ENCODE peak calls at places on chromosomes 6 and 20, in nine cellular contexts. R is transverse colon, W is ovary, J is lower leg skin, K is breast epithelium, L is A549, I is spleen, F is GM12892, E is H54. M is an unnamed sample.

GRCh38 chr6:26743157-26743821 is 83.7 kb upstream of the ZNF322 start:
- DNase-seq in R (no peak), W (no peak), J (no peak), K (no peak), L (peak), I (no peak), F (no peak), E (peak), M (no peak)

GRCh38 chr6:9502991-9503761 is 911.7 kb downstream of the TFAP2A start:
- DNase-seq in R (no peak), W (no peak), J (no peak), K (no peak), L (no peak), I (no peak), F (no peak), E (peak), M (no peak)

GRCh38 chr6:140931581-140931980 is 1201.1 kb upstream of the GJE1 start:
- DNase-seq in R (no peak), W (no peak), J (no peak), K (no peak), L (no peak), I (no peak), F (no peak), E (no peak), M (no peak)

GRCh38 chr20:62495798-62496325 is 20.1 kb upstream of the GATA5 start:
- DNase-seq in R (no peak), W (no peak), J (no peak), K (no peak), L (no peak), I (no peak), F (no peak), E (no peak), M (no peak)

GRCh38 chr20:8800089-8800488 is 268.8 kb upstream of the PLCB4 start:
- DNase-seq in R (no peak), W (no peak), J (no peak), K (no peak), L (no peak), I (no peak), F (no peak), E (no peak), M (no peak)

GRCh38 chr6:89508755-89509563 is 76.0 kb downstream of the ANKRD6 start:
- DNase-seq in R (no peak), W (no peak), J (no peak), K (no peak), L (no peak), I (no peak), F (no peak), E (peak), M (no peak)

GRCh38 chr6:38636027-38636426 is 3.7 kb downstream of the BTBD9 start:
- DNase-seq in R (no peak), W (no peak), J (no peak), K (no peak), L (no peak), I (no peak), F (no peak), E (no peak), M (no peak)

GRCh38 chr6:100103936-100104335 is 109.9 kb upstream of the MCHR2 start:
- DNase-seq in R (no peak), W (no peak), J (no peak), K (no peak), L (no peak), I (no peak), F (no peak), E (no peak), M (no peak)

GRCh38 chr20:24838551-24839530 is 110.2 kb upstream of the CST7 start:
- DNase-seq in R (no peak), W (no peak), J (no peak), K (no peak), L (no peak), I (no peak), F (no peak), E (no peak), M (no peak)

GRCh38 chr20:10609276-10609675 is 64.5 kb downstream of the JAG1 start:
- DNase-seq in R (no peak), W (peak), J (peak), K (no peak), L (no peak), I (no peak), F (no peak), E (no peak), M (peak)

GRCh38 chr20:40497781-40498691 is 191.0 kb downstream of the MAFB start:
- DNase-seq in R (peak), W (no peak), J (peak), K (no peak), L (no peak), I (peak), F (no peak), E (no peak), M (peak)

GRCh38 chr20:62344782-62345181 is 22.3 kb downstream of the LAMA5 start:
- DNase-seq in R (no peak), W (no peak), J (no peak), K (no peak), L (no peak), I (no peak), F (no peak), E (no peak), M (no peak)

GRCh38 chr20:36528875-36529425 is 12.4 kb upstream of the MYL9 start:
- DNase-seq in R (no peak), W (no peak), J (no peak), K (no peak), L (no peak), I (no peak), F (no peak), E (no peak), M (no peak)

GRCh38 chr6:7805088-7805756 is 79.3 kb downstream of the BMP6 start:
- DNase-seq in R (no peak), W (no peak), J (no peak), K (no peak), L (no peak), I (no peak), F (no peak), E (no peak), M (no peak)

GRCh38 chr20:56440346-56441007 is 27.9 kb upstream of the RTF2 start:
- DNase-seq in R (peak), W (no peak), J (no peak), K (no peak), L (no peak), I (no peak), F (no peak), E (no peak), M (no peak)

GRCh38 chr6:166275714-166276166 is 32.5 kb downstream of the PRR18 start:
- DNase-seq in R (peak), W (peak), J (peak), K (peak), L (peak), I (peak), F (peak), E (peak), M (peak)

GRCh38 chr6:90284236-90284744 is 12.4 kb downstream of the BACH2 start:
- DNase-seq in R (no peak), W (peak), J (no peak), K (no peak), L (peak), I (no peak), F (no peak), E (no peak), M (peak)

GRCh38 chr6:48027704-48028435 is 83.1 kb downstream of the PTCHD4 start:
- DNase-seq in R (no peak), W (no peak), J (no peak), K (no peak), L (no peak), I (no peak), F (no peak), E (no peak), M (no peak)

GRCh38 chr6:96014846-96015245 is 928 bp upstream of the FUT9 start:
- DNase-seq in R (no peak), W (no peak), J (no peak), K (no peak), L (no peak), I (no peak), F (no peak), E (no peak), M (no peak)

GRCh38 chr6:33207569-33208088 is 671 bp upstream of the RING1 start:
- DNase-seq in R (peak), W (peak), J (no peak), K (peak), L (no peak), I (peak), F (no peak), E (no peak), M (peak)

GRCh38 chr6:137271245-137272183 is 52.3 kb upstream of the IFNGR1 start:
- DNase-seq in R (no peak), W (no peak), J (no peak), K (no peak), L (peak), I (no peak), F (no peak), E (no peak), M (no peak)

GRCh38 chr20:44516491-44516890 is 5.4 kb downstream of the SERINC3 start:
- DNase-seq in R (no peak), W (no peak), J (peak), K (no peak), L (no peak), I (no peak), F (no peak), E (no peak), M (no peak)

GRCh38 chr6:33787336-33787953 is 1.5 kb downstream of the LEMD2 start:
- DNase-seq in R (no peak), W (no peak), J (no peak), K (no peak), L (no peak), I (no peak), F (no peak), E (no peak), M (peak)

GRCh38 chr6:100664274-100665040 is 199.7 kb upstream of the SIM1 start:
- DNase-seq in R (no peak), W (no peak), J (no peak), K (no peak), L (no peak), I (no peak), F (no peak), E (no peak), M (no peak)

GRCh38 chr6:41428995-41429417 is 93.6 kb downstream of the NCR2 start:
- DNase-seq in R (peak), W (no peak), J (peak), K (no peak), L (no peak), I (no peak), F (no peak), E (peak), M (peak)

GRCh38 chr6:26234421-26235239 is 130.4 kb upstream of the BTN3A2 start:
- DNase-seq in R (peak), W (no peak), J (no peak), K (peak), L (peak), I (peak), F (no peak), E (no peak), M (peak)

GRCh38 chr6:14382381-14383236 is 265.0 kb downstream of the CD83 start:
- DNase-seq in R (no peak), W (no peak), J (no peak), K (no peak), L (no peak), I (no peak), F (no peak), E (no peak), M (no peak)

GRCh38 chr6:4041480-4041879 is 37.5 kb downstream of the FAM217A start:
- DNase-seq in R (no peak), W (no peak), J (no peak), K (no peak), L (no peak), I (no peak), F (no peak), E (no peak), M (no peak)

GRCh38 chr6:140779991-140780596 is 1352.6 kb upstream of the GJE1 start:
- DNase-seq in R (no peak), W (no peak), J (no peak), K (no peak), L (no peak), I (no peak), F (no peak), E (no peak), M (no peak)

GRCh38 chr6:108673602-108674001 is 112.9 kb downstream of the FOXO3 start:
- DNase-seq in R (peak), W (no peak), J (no peak), K (no peak), L (peak), I (no peak), F (no peak), E (peak), M (no peak)

GRCh38 chr6:39430968-39431523 is 108.5 kb upstream of the KCNK16 start:
- DNase-seq in R (peak), W (peak), J (peak), K (peak), L (no peak), I (no peak), F (no peak), E (peak), M (no peak)

GRCh38 chr6:157226761-157227160 is 96.6 kb downstream of the TMEM242 start:
- DNase-seq in R (no peak), W (no peak), J (no peak), K (no peak), L (no peak), I (no peak), F (no peak), E (no peak), M (peak)

GRCh38 chr20:31603822-31604566 is 1.1 kb upstream of the ID1 start:
- DNase-seq in R (peak), W (peak), J (peak), K (peak), L (peak), I (peak), F (peak), E (peak), M (peak)

GRCh38 chr20:3651204-3651970 is 11.8 kb downstream of the GFRA4 start:
- DNase-seq in R (no peak), W (no peak), J (no peak), K (no peak), L (no peak), I (no peak), F (no peak), E (no peak), M (no peak)

GRCh38 chr6:162727347-162728176 is at the start of the genes PACRG and PRKN:
- DNase-seq in R (peak), W (peak), J (peak), K (peak), L (peak), I (peak), F (peak), E (peak), M (peak)
- TF ChIP-seq POLR2A in R (peak), W (peak), J (no peak), K (peak), L (peak), I (peak), F (no peak), E (peak), M (peak)

GRCh38 chr20:354298-354977 is 7.5 kb downstream of the NRSN2 start:
- DNase-seq in R (peak), W (peak), J (peak), K (peak), L (peak), I (peak), F (peak), E (peak), M (peak)
- TF ChIP-seq POLR2A in R (no peak), W (no peak), J (no peak), K (no peak), L (no peak), I (no peak), F (no peak), E (no peak), M (no peak)

GRCh38 chr6:131980791-131981623 is 29.8 kb upstream of the CCN2 start:
- DNase-seq in R (peak), W (no peak), J (no peak), K (no peak), L (no peak), I (no peak), F (no peak), E (no peak), M (no peak)
- TF ChIP-seq POLR2A in R (no peak), W (no peak), J (no peak), K (no peak), L (no peak), I (no peak), F (no peak), E (no peak), M (no peak)

GRCh38 chr6:45822269-45822812 is 193.3 kb downstream of the CLIC5 start:
- DNase-seq in R (no peak), W (no peak), J (no peak), K (no peak), L (no peak), I (no peak), F (no peak), E (no peak), M (no peak)
- TF ChIP-seq POLR2A in R (no peak), W (no peak), J (no peak), K (no peak), L (no peak), I (no peak), F (no peak), E (no peak), M (no peak)

GRCh38 chr6:53547815-53548496 is 3.1 kb upstream of the GCLC start:
- DNase-seq in R (peak), W (peak), J (peak), K (peak), L (peak), I (peak), F (peak), E (peak), M (peak)
- TF ChIP-seq POLR2A in R (peak), W (peak), J (no peak), K (peak), L (peak), I (peak), F (peak), E (peak), M (peak)

M was measured in adrenal gland.